ENCODE peak calls at places on chromosomes 6 and 20, in four cellular contexts. Y is tibial nerve, I is breast epithelium, W is IMR-90. M is an unnamed sample.

GRCh38 chr6:121437861-121438651 is 2.6 kb downstream of the GJA1 start:
- DNase-seq in I (no peak), Y (peak; percentile 23), W (peak; percentile 52), M (no peak)

GRCh38 chr6:33324139-33324538 is 6.6 kb upstream of the ZBTB22 start:
- DNase-seq in I (no peak), Y (no peak), W (no peak), M (no peak)

GRCh38 chr20:32966382-32966781 is 37.9 kb downstream of the SUN5 start:
- DNase-seq in I (no peak), W (no peak), Y (no peak), M (no peak)

GRCh38 chr6:160979063-160979708 is 12.4 kb upstream of the MAP3K4 start:
- DNase-seq in Y (no peak), W (peak; percentile 74), I (no peak), M (no peak)

GRCh38 chr6:41942045-41942851 is 640 bp upstream of the CCND3 start:
- DNase-seq in W (peak; percentile 88), I (no peak), Y (no peak), M (peak; percentile 55)

GRCh38 chr6:113640046-113640445 is 217.1 kb upstream of the MARCKS start:
- DNase-seq in Y (no peak), I (no peak), W (no peak), M (no peak)

GRCh38 chr6:107811591-107812218 is 12.4 kb downstream of the SCML4 start:
- DNase-seq in I (no peak), Y (no peak), W (peak; percentile 21), M (peak; percentile 17)

GRCh38 chr6:148807784-148808183 is 61.0 kb downstream of the UST start:
- DNase-seq in Y (no peak), W (no peak), I (no peak), M (no peak)

GRCh38 chr6:43009124-43009523 is 4.6 kb downstream of the MEA1 start:
- DNase-seq in Y (no peak), W (peak; percentile 27), I (no peak), M (no peak)

GRCh38 chr6:107670792-107671199 is 153.3 kb downstream of the SCML4 start:
- DNase-seq in I (no peak), Y (no peak), W (peak; percentile 67), M (peak; percentile 83)

GRCh38 chr20:40606660-40607059 is 82.4 kb downstream of the MAFB start:
- DNase-seq in W (no peak), Y (no peak), I (no peak), M (no peak)

GRCh38 chr20:24987873-24988835 is 4.4 kb downstream of the APMAP start:
- DNase-seq in Y (no peak), W (no peak), I (no peak), M (peak; percentile 12)

GRCh38 chr6:151914475-151914874 is 107.0 kb downstream of the ESR1 start:
- DNase-seq in W (no peak), I (no peak), Y (no peak), M (no peak)

GRCh38 chr20:36101201-36101600 is 53.3 kb upstream of the EPB41L1 start:
- DNase-seq in I (no peak), Y (no peak), W (no peak), M (no peak)

GRCh38 chr20:32539817-32540675 is 45.1 kb downstream of the NOL4L start:
- DNase-seq in Y (no peak), I (no peak), W (no peak), M (no peak)

GRCh38 chr6:157556671-157557430 is 175.9 kb downstream of the ZDHHC14 start:
- DNase-seq in W (no peak), Y (no peak), I (no peak), M (no peak)

GRCh38 chr6:84524636-84525035 is 239.8 kb downstream of the TBX18 start:
- DNase-seq in W (no peak), I (no peak), Y (no peak), M (no peak)

GRCh38 chr20:18904624-18905023 is 91.0 kb downstream of the SCP2D1 start:
- DNase-seq in Y (no peak), W (no peak), I (no peak), M (peak; percentile 38)

GRCh38 chr6:81865712-81866111 is 113.2 kb upstream of the TENT5A start:
- DNase-seq in I (no peak), Y (no peak), W (peak; percentile 92), M (no peak)

GRCh38 chr20:54068495-54068894 is 1.9 kb downstream of the BCAS1 start:
- DNase-seq in I (no peak), Y (no peak), W (no peak), M (no peak)

GRCh38 chr20:21433329-21433890 is 36.1 kb upstream of the NKX2-4 start:
- DNase-seq in I (no peak), Y (no peak), W (peak; percentile 31), M (no peak)

GRCh38 chr20:10629946-10630345 is 43.9 kb downstream of the JAG1 start:
- DNase-seq in Y (no peak), I (no peak), W (no peak), M (no peak)

GRCh38 chr6:128131566-128131965 is 230.7 kb upstream of the THEMIS start:
- DNase-seq in I (no peak), Y (no peak), W (peak; percentile 65), M (no peak)

GRCh38 chr6:25193147-25193864 is 85.9 kb upstream of the CARMIL1 start:
- DNase-seq in Y (no peak), W (peak; percentile 95), I (no peak), M (peak; percentile 79)

GRCh38 chr6:149933461-149933860 is 8.4 kb upstream of the ULBP2 start:
- DNase-seq in W (no peak), Y (no peak), I (no peak), M (no peak)

GRCh38 chr20:10469599-10469998 is 34.5 kb downstream of the SLX4IP start:
- DNase-seq in W (peak; percentile 87), I (no peak), Y (peak; percentile 22), M (peak; percentile 47)

GRCh38 chr6:2659882-2660281 is 90.8 kb downstream of the MYLK4 start:
- DNase-seq in I (no peak), Y (no peak), W (peak; percentile 33), M (no peak)

GRCh38 chr20:2230671-2231488 is 64.9 kb upstream of the TGM3 start:
- DNase-seq in I (no peak), Y (no peak), W (no peak), M (no peak)

DNA sequence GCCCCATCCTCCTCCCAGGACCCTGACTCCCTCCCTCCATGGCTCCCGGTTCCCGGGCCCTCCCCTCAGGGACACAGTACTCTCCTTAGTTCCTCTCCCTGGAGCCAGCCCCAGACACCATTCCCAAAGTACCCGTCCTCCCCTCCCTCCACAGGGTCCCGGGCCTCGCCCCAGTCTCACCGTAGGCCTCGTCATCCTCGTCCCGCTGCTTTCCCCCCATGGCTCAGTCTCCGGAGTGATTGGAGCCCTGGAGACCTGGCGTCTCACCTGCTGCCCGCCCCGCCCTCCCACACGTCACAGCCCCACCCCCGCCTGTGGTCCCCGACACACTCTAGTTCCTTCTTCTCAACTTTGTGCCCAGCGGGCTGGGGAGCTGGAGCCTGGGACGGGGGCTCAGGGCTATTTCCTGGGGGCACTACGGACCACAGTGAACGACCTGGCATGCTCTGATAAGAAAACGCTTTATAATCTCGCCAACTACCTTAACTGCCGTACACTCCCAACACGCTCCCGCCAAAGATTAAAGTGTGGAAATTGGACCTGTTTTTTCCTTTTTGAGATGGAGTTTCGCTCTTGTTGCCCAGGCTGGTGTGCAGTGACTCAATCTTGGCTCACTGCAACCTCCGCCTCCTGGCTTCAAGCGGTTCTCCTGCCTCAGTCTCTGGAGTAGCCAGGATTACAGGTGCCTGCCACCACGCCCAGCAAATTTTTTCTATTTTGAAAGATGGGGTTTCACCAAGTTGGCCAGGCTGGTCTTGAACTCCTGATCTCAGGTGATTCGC is at the start of gene SLC44A4:
- DNase-seq in W (no peak), I (no peak), Y (no peak), M (no peak)
- TF ChIP-seq POLR2A in W (no peak), I (no peak), Y (no peak), M (no peak)

GRCh38 chr6:30798501-30798900 is 54.2 kb upstream of the IER3 start:
- DNase-seq in W (peak; percentile 52), Y (no peak), I (no peak), M (no peak)

GRCh38 chr6:30790734-30791383 is 46.5 kb upstream of the IER3 start:
- DNase-seq in Y (no peak), I (no peak), W (no peak), M (no peak)

GRCh38 chr6:30795549-30796293 is 51.4 kb upstream of the IER3 start:
- DNase-seq in Y (no peak), W (no peak), I (no peak), M (no peak)

GRCh38 chr6:30789606-30790005 is 45.3 kb upstream of the IER3 start:
- DNase-seq in W (no peak), Y (no peak), I (no peak), M (no peak)

GRCh38 chr6:30793521-30794194 is 49.3 kb upstream of the IER3 start:
- DNase-seq in W (peak; percentile 85), I (no peak), Y (no peak), M (no peak)
- H3K4me3 ChIP-seq in W (no peak overlapping the region), I (no peak overlapping the region), Y (no peak overlapping the region), M (no peak overlapping the region)

GRCh38 chr20:51607170-51607569 is 64.7 kb upstream of the NFATC2 start:
- DNase-seq in W (no peak), Y (no peak), I (no peak), M (no peak)
- TF ChIP-seq CTCF in W (no peak), Y (no peak), I (no peak), M (no peak)

GRCh38 chr6:13526718-13527668 is 39.6 kb upstream of the GFOD1 start:
- DNase-seq in Y (no peak), W (no peak), I (no peak), M (no peak)
- TF ChIP-seq POLR2A in Y (no peak), W (no peak), I (no peak), M (no peak)

GRCh38 chr6:44956426-44956825 is 371.7 kb upstream of the RUNX2 start:
- DNase-seq in W (peak; percentile 46), I (no peak), Y (no peak), M (no peak)

GRCh38 chr6:44951253-44951656 is 376.9 kb upstream of the RUNX2 start:
- DNase-seq in Y (no peak), W (no peak), I (no peak), M (no peak)

GRCh38 chr6:44957151-44957550 is 371.0 kb upstream of the RUNX2 start:
- DNase-seq in I (no peak), W (no peak), Y (no peak), M (no peak)

GRCh38 chr6:44954281-44954680 is 373.8 kb upstream of the RUNX2 start:
- DNase-seq in W (no peak), I (no peak), Y (no peak), M (no peak)

DNA sequence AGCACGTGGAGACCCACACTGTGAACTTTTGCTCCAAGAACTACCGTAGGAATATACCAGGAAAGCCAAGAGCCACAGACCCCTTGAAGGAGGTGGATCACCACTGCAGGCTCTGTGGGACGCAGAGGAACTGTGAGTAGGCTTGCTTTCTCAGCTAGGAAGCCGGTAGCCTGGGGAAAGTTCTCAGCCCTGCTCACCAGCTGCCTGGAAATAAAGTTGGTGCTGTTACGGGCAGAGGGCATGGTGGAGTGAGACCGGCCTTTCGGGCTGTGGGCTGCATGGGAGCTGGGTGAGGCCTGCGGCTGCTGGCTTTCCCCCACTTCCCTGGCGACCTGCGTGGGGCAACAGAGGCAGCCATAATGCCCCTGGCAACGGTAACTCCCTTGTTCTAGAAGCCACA is 373.0 kb upstream of the RUNX2 start:
- DNase-seq in W (no peak), I (no peak), Y (no peak), M (no peak)
- H3K4me3 ChIP-seq in W (no peak overlapping the region), I (no peak overlapping the region), Y (no peak overlapping the region), M (no peak overlapping the region)

DNA sequence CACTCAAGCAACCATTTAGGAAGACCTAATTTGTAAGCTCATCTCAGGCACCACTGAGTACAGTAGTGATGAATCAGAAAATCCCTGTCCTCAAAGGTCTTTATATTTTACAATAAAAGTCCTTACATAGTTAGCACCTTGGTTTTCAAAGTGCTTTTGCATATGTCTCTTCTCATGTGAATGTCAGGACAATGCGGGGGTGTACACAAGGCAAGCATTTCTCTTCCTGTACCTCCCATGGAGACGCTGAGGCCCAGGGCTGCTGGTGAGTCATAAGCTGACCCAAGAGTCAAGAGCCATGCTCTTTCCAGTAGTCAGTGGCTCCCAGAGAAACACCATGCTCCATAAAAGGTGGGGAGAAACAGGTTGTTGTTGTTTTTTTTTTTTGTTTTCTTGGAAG is 174.0 kb downstream of the GJA10 start:
- DNase-seq in Y (no peak), W (peak; percentile 78), I (no peak), M (no peak)
- TF ChIP-seq CTCF in Y (no peak), W (no peak), I (no peak), M (no peak)